ENCODE peak calls at places on chromosome 19, in ten cellular contexts. L is Peyer's patch, H is uterus, X is heart left ventricle, P is prostate gland, M is endothelial cell of umbilical vein, F is HCT116, Z is IMR-90, W is adrenal gland, G is GM12878. V is an unnamed sample.

GRCh38 chr19:46659151-46660007 is 1.6 kb downstream of the DACT3 start:
- DNase-seq in M (no peak), G (no peak), Z (no peak), L (no peak), P (no peak), W (peak), H (peak), F (no peak), X (peak), V (no peak)

GRCh38 chr19:39874404-39874803 is 28.2 kb upstream of the FBL start:
- DNase-seq in F (no peak), W (no peak), L (no peak), Z (no peak), G (no peak), H (no peak), P (no peak), X (no peak), M (no peak), V (no peak)

GRCh38 chr19:48308695-48309586 is 16.4 kb upstream of the EMP3 start:
- DNase-seq in L (no peak), G (no peak), X (no peak), H (no peak), Z (no peak), M (peak), F (no peak), P (no peak), W (no peak), V (peak)

GRCh38 chr19:56566904-56567273 is 379 bp upstream of the ZNF470 start:
- DNase-seq in W (peak), F (no peak), X (peak), G (no peak), L (peak), H (peak), M (no peak), P (peak), Z (no peak), V (peak)

GRCh38 chr19:56333506-56333905 is 18.9 kb upstream of the ZSCAN5A start:
- DNase-seq in W (peak), G (no peak), P (peak), M (peak), H (no peak), X (no peak), Z (peak), L (peak), F (peak), V (no peak)

GRCh38 chr19:991174-991931 is 7.2 kb downstream of the WDR18 start:
- DNase-seq in W (peak), M (no peak), X (no peak), F (peak), Z (peak), G (no peak), P (no peak), L (no peak), H (peak), V (no peak)

GRCh38 chr19:46529622-46530451 is 34.2 kb upstream of the PNMA8B start:
- DNase-seq in G (no peak), L (peak), F (no peak), M (peak), Z (peak), P (peak), H (peak), X (peak), W (peak), V (peak)

GRCh38 chr19:22144394-22144793 is 52.4 kb downstream of the ZNF676 start:
- DNase-seq in F (peak), M (no peak), W (no peak), X (no peak), H (no peak), G (no peak), Z (peak), L (no peak), P (no peak), V (no peak)

GRCh38 chr19:43353606-43354304 is at the start of gene CD177:
- DNase-seq in W (no peak), G (no peak), L (no peak), P (no peak), X (no peak), H (no peak), Z (no peak), F (no peak), M (no peak), V (no peak)

GRCh38 chr19:14542721-14543328 is 13.4 kb downstream of the TECR start:
- DNase-seq in Z (no peak), H (no peak), G (no peak), W (no peak), X (peak), P (no peak), L (no peak), M (peak), F (no peak), V (no peak)

GRCh38 chr19:14540741-14541525 is 11.5 kb downstream of the TECR start:
- DNase-seq in G (no peak), P (no peak), F (no peak), W (no peak), L (no peak), X (no peak), M (no peak), Z (no peak), H (no peak), V (no peak)

GRCh38 chr19:14533450-14533849 is 4.1 kb downstream of the TECR start:
- DNase-seq in M (no peak), W (peak), Z (no peak), H (no peak), X (no peak), P (no peak), F (no peak), G (no peak), L (no peak), V (no peak)

DNA sequence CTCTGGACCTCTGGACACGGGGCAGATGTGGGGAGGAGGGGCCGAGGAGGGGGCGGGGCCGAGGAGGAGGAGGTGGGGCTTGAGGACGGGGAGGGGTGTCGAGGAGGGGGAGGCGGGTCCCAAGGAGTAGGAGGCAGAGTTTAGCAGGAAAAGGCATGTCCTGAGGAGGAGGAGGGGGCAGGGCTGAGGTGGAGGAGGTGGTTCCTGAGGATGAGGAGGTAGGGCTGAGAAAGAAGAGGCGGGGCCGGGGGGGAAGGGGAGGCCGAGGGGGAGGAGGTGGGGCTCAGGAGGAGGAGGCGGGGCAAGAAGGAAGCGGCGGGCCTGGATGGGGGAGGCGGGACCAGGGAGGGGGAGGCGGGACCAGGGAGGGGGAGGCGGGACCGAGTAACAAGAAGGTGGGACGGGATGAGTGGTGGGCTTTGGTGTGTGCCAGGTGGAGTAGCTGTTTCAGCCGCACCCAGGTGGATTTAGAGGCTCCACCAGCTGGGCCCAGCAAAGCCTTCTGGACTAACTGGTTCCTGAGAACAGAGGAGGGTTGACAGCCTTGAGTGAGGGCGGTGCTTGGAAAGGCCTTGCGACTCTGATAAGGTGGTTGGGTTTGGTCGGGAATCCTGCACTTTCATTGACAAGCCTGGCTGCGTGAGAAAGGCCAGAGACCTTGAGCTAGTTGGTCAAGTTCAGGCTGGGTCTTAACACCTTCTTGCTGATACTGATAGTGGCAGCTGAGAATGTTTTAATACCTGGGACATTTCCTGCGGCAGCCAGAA is 7.7 kb downstream of the TECR start:
- DNase-seq in M (peak), L (no peak), G (no peak), P (peak), W (peak), F (peak), Z (no peak), H (peak), X (peak), V (peak)
- TF ChIP-seq POLR2A in M (no peak), L (peak), G (no peak), P (peak), W (no peak), F (no peak), Z (no peak), H (no peak), X (no peak), V (no peak)

GRCh38 chr19:5910638-5910907 is 3.5 kb upstream of the CAPS start:
- DNase-seq in P (no peak), W (no peak), Z (no peak), X (no peak), H (no peak), G (no peak), L (no peak), M (no peak), F (no peak), V (no peak)

GRCh38 chr19:5904302-5905071 is at the start of gene VMAC:
- DNase-seq in Z (peak), G (peak), P (peak), F (peak), H (peak), W (peak), X (peak), L (peak), M (peak), V (peak)

GRCh38 chr19:5905072-5905778 is 553 bp downstream of the VMAC start:
- DNase-seq in G (no peak), H (no peak), Z (no peak), W (no peak), L (no peak), X (peak), F (no peak), P (no peak), M (no peak), V (no peak)

GRCh38 chr19:5907216-5907615 is 2.5 kb downstream of the VMAC start:
- DNase-seq in W (no peak), H (no peak), G (no peak), X (no peak), Z (no peak), P (no peak), L (no peak), F (no peak), M (peak), V (no peak)

GRCh38 chr19:5908773-5909442 is 4.2 kb downstream of the VMAC start:
- DNase-seq in P (no peak), H (no peak), G (no peak), F (no peak), W (no peak), X (no peak), Z (no peak), M (no peak), L (no peak), V (no peak)
- H3K27ac ChIP-seq in P (no peak), H (no peak), G (no peak), F (no peak), W (no peak), X (no peak), Z (no peak), M (no peak), L (no peak), V (peak)

GRCh38 chr19:38851622-38852230 is 1.9 kb upstream of the HNRNPL start:
- DNase-seq in L (peak), H (peak), P (peak), F (peak), W (peak), G (no peak), X (peak), M (peak), Z (peak), V (peak)

GRCh38 chr19:38850976-38851621 is 1.3 kb upstream of the HNRNPL start:
- DNase-seq in Z (no peak), M (peak), F (no peak), P (no peak), H (peak), X (peak), W (peak), G (no peak), L (no peak), V (peak)

GRCh38 chr19:38849147-38849745 is 540 bp downstream of the HNRNPL start:
- DNase-seq in G (peak), F (peak), Z (peak), L (peak), H (peak), M (peak), W (peak), P (peak), X (peak), V (peak)

GRCh38 chr19:38849746-38850230 is at the start of gene HNRNPL:
- DNase-seq in X (peak), H (peak), W (no peak), G (no peak), P (no peak), L (no peak), Z (no peak), M (no peak), F (no peak), V (peak)

GRCh38 chr19:38850231-38850975 is 617 bp upstream of the HNRNPL start:
- DNase-seq in W (peak), L (peak), X (peak), H (peak), P (peak), Z (peak), M (peak), G (peak), F (peak), V (peak)
- TF ChIP-seq POLR2A in W (peak), L (peak), X (peak), H (peak), P (peak), Z (peak), M (peak), G (peak), F (peak), V (peak)

GRCh38 chr19:11365557-11366117 is 8.8 kb upstream of the SWSAP1 start:
- DNase-seq in F (no peak), Z (no peak), W (no peak), M (no peak), G (no peak), P (no peak), L (no peak), H (no peak), X (no peak), V (no peak)
- H3K27ac ChIP-seq in F (no peak), Z (no peak), W (no peak), M (no peak), G (no peak), P (no peak), L (no peak), H (peak), X (no peak), V (no peak)

GRCh38 chr19:49687566-49688316 is 1.7 kb upstream of the ADM5 start:
- DNase-seq in W (no peak), P (no peak), F (no peak), L (no peak), X (peak), G (no peak), M (peak), H (no peak), Z (no peak), V (no peak)
- TF ChIP-seq POLR2A in W (no peak), P (no peak), F (no peak), L (no peak), X (no peak), G (peak), M (peak), H (no peak), Z (no peak), V (no peak)

GRCh38 chr19:54804571-54804970 is 1.2 kb downstream of the KIR2DL4 start:
- DNase-seq in W (no peak), L (no peak), F (no peak), M (no peak), H (no peak), Z (no peak), X (no peak), P (no peak), G (no peak), V (no peak)
- H3K27ac ChIP-seq in W (no peak), L (no peak), F (no peak), M (no peak), H (no peak), Z (no peak), X (no peak), P (no peak), G (no peak), V (no peak)

GRCh38 chr19:42033413-42033812 is 36.6 kb downstream of the GRIK5 start:
- DNase-seq in L (no peak), G (no peak), X (no peak), H (no peak), W (no peak), M (no peak), F (no peak), P (no peak), Z (no peak), V (no peak)
- TF ChIP-seq POLR2A in L (no peak), G (no peak), X (no peak), H (no peak), W (no peak), M (no peak), F (no peak), P (no peak), Z (no peak), V (no peak)

DNA sequence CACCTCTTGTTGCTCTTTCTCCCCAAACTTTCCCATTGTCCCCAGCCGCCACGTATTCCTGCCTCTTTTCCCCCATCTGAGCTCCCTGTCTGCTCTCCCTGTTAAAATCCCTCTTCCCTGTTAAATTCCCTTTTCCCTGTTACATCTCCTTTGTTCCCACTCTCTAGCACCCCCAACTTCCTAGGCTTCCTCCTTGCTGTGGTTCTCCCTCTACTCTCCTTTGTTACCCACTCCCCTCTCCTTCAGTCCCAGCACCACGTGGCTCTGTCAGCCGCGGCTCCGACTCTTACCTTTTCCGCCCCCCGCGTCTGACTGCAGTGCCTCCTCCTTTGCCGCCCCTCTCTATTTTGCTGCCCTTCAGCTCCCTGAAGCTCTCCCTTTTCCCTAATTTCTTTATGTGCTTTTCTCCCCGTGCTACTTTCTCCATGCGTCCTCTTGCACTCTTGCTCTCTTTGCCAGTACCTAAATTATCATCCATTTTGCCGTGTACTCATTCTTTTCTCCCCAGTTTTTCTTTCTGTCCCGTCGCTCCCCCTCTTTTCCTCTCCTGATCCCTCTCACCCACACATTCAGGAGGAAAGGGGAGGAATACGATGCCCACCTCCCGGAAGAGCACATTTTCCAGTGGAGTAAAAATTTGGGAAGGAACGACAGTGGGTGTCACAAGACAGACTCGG is 986 bp downstream of the ZNF616 start:
- DNase-seq in F (no peak), W (peak), X (no peak), L (peak), P (peak), H (peak), M (no peak), Z (peak), G (no peak), V (peak)
- H3K27ac ChIP-seq in F (peak), W (peak), X (peak), L (peak), P (peak), H (peak), M (peak), Z (peak), G (peak), V (peak)